ENCODE peak calls at places on chromosomes 16 and 17, in six cellular contexts. R is thoracic aorta, O is astrocyte, L is ascending aorta, E is A549, U is prostate gland. P is an unnamed sample.

GRCh38 chr17:59746849-59747445 is 39.5 kb downstream of the VMP1 start:
- DNase-seq in L (no peak), R (no peak), E (peak; percentile 82), O (peak; percentile 39), U (no peak), P (peak; percentile 30)

GRCh38 chr16:48128769-48129168 is 27.0 kb downstream of the ABCC12 start:
- DNase-seq in R (no peak), E (no peak), O (no peak), L (no peak), U (no peak), P (no peak)

GRCh38 chr17:4678448-4679026 is 25.4 kb downstream of the PELP1 start:
- DNase-seq in E (peak; percentile 78), O (peak; percentile 87), R (no peak), L (no peak), U (no peak), P (peak; percentile 57)

GRCh38 chr17:4450710-4451316 is 17.1 kb downstream of the SPNS3 start:
- DNase-seq in R (no peak), L (no peak), U (no peak), O (no peak), E (no peak), P (no peak)

GRCh38 chr16:23509763-23510153 is 536 bp downstream of the GGA2 start:
- DNase-seq in E (no peak), R (no peak), O (peak; percentile 23), U (no peak), L (no peak), P (peak; percentile 19)

GRCh38 chr16:31455601-31456314 is 3.5 kb upstream of the ARMC5 start:
- DNase-seq in L (no peak), U (no peak), R (no peak), E (peak; percentile 43), O (no peak), P (no peak)

GRCh38 chr16:16071631-16072244 is 122.3 kb downstream of the ABCC1 start:
- DNase-seq in E (no peak), R (no peak), U (no peak), L (no peak), O (peak; percentile 76), P (no peak)

GRCh38 chr16:20904507-20905079 is 4.0 kb downstream of the LYRM1 start:
- DNase-seq in O (peak; percentile 98), R (no peak), U (peak; percentile 21), E (no peak), L (no peak), P (peak; percentile 30)

GRCh38 chr17:39650121-39650579 is 13.2 kb downstream of the STARD3 start:
- DNase-seq in U (no peak), O (peak; percentile 21), R (no peak), E (no peak), L (no peak), P (no peak)

GRCh38 chr17:70552982-70553334 is 383.6 kb downstream of the KCNJ2 start:
- DNase-seq in O (no peak), E (no peak), U (no peak), R (no peak), L (no peak), P (no peak)

GRCh38 chr17:4806420-4806769 is 557 bp upstream of the PLD2 start:
- DNase-seq in E (no peak), R (no peak), L (no peak), U (no peak), O (no peak), P (no peak)

GRCh38 chr16:23125277-23125676 is 24.0 kb downstream of the USP31 start:
- DNase-seq in L (no peak), E (no peak), U (no peak), R (no peak), O (no peak), P (no peak)

GRCh38 chr17:83099570-83100181 is 20.3 kb downstream of the METRNL start:
- DNase-seq in O (peak; percentile 40), E (no peak), L (no peak), U (no peak), R (no peak), P (no peak)

GRCh38 chr16:72482695-72483094 is 310.7 kb upstream of the PMFBP1 start:
- DNase-seq in O (no peak), R (no peak), U (no peak), L (no peak), E (no peak), P (no peak)
- H3K27ac ChIP-seq in O (no peak overlapping the region), R (no peak overlapping the region), U (no peak overlapping the region), L (no peak overlapping the region), E (no peak overlapping the region), P (no peak overlapping the region)

GRCh38 chr17:75182569-75183436 is at the start of gene SUMO2:
- DNase-seq in U (peak; percentile 92), O (peak; percentile 83), R (peak; percentile 72), L (peak; percentile 70), E (peak; percentile 98), P (peak; percentile 98)
- TF ChIP-seq CTCF in U (no peak), O (no peak), R (peak; percentile 38), L (peak; percentile 45), E (no peak), P (peak; percentile 25)

DNA sequence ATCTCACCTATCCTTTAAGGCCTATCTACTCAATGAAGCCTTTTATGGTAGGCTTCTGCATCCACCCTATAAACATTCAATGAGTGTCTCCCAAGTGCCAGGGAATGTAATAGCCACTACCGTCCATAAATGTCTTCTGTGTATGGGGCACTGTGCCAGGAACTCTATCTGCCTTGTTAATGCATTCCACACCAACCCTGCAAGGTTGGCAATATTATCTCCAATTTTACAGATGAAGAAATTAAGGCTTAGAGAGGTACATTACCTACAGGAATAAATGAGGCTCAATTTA is 20.0 kb downstream of the MAP3K14 start:
- DNase-seq in R (no peak), E (no peak), L (no peak), U (peak; percentile 89), O (no peak), P (no peak)
- H3K27ac ChIP-seq in R (no peak overlapping the region), E (peak overlapping the region; percentile 90), L (peak overlapping the region; percentile 5), U (peak overlapping the region; percentile 74), O (no peak overlapping the region), P (peak overlapping the region; percentile 86)

GRCh38 chr16:64089697-64090096 is 1032.2 kb downstream of the CDH11 start:
- DNase-seq in O (no peak), L (no peak), E (peak; percentile 11), R (no peak), U (no peak), P (no peak)
- TF ChIP-seq CTCF in O (peak; percentile 49), L (no peak), E (peak; percentile 16), R (peak; percentile 28), U (no peak), P (peak; percentile 41)

GRCh38 chr16:4392382-4393242 is 21.0 kb downstream of the VASN start:
- DNase-seq in O (peak; percentile 72), L (no peak), R (no peak), U (no peak), E (no peak), P (peak; percentile 79)

GRCh38 chr16:4390266-4391260 is 18.9 kb downstream of the VASN start:
- DNase-seq in O (no peak), R (no peak), L (no peak), E (no peak), U (no peak), P (no peak)

GRCh38 chr16:4395055-4395726 is 21.2 kb downstream of the CORO7 start:
- DNase-seq in R (no peak), E (no peak), O (no peak), U (no peak), L (no peak), P (no peak)

GRCh38 chr16:4391635-4392381 is 20.2 kb downstream of the VASN start:
- DNase-seq in E (no peak), O (no peak), L (no peak), U (no peak), R (no peak), P (no peak)

GRCh38 chr16:4393243-4393606 is 21.6 kb downstream of the VASN start:
- DNase-seq in U (no peak), E (no peak), L (no peak), R (no peak), O (no peak), P (peak; percentile 76)
- H3K27ac ChIP-seq in U (peak overlapping the region; percentile 67), E (no peak overlapping the region), L (peak overlapping the region; percentile 94), R (peak overlapping the region; percentile 99), O (peak overlapping the region; percentile 74), P (peak overlapping the region; percentile 95)

DNA sequence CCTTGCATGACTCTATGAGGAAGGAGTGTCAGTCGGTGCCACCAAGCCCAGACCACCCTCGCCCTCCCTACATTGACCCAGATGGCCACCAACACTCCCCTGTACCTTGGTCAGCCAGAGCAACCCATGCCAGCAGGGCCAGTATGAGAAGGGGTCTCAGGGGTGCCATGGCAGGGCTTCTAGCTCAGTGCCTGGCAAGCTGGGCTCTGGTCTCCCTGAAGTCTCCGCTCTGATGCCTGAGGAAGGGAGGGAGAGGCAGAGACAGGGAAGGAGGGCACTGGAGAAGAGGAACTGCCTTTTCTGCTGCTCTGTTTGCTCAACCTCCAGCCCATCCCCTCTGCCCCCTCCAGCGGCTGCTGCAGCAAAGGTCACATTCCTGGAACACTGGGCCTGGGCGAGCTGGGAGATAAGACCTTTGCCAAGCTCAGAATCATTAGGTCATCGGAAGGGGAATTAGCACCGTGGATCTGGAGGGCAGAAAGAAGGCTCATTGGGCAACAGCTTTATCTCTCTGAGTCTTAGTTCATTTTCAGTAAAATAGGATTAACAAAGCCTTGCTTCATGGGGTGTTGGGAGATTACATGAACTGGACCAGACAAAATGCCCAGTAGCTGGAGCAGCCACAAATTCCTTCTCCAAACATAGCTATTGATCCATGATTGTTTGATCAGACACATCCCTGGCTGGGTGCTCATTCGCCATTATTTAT is at the start of gene VTN:
- DNase-seq in U (no peak), R (no peak), E (peak; percentile 90), L (no peak), O (no peak), P (no peak)
- TF ChIP-seq CTCF in U (no peak), R (no peak), E (no peak), L (no peak), O (no peak), P (no peak)

GRCh38 chr17:9813166-9813565 is 8.7 kb downstream of the GSG1L2 start:
- DNase-seq in E (no peak), R (no peak), L (no peak), O (no peak), U (no peak), P (no peak)
- H3K27ac ChIP-seq in E (no peak overlapping the region), R (no peak overlapping the region), L (no peak overlapping the region), O (no peak overlapping the region), U (no peak overlapping the region), P (no peak overlapping the region)

DNA sequence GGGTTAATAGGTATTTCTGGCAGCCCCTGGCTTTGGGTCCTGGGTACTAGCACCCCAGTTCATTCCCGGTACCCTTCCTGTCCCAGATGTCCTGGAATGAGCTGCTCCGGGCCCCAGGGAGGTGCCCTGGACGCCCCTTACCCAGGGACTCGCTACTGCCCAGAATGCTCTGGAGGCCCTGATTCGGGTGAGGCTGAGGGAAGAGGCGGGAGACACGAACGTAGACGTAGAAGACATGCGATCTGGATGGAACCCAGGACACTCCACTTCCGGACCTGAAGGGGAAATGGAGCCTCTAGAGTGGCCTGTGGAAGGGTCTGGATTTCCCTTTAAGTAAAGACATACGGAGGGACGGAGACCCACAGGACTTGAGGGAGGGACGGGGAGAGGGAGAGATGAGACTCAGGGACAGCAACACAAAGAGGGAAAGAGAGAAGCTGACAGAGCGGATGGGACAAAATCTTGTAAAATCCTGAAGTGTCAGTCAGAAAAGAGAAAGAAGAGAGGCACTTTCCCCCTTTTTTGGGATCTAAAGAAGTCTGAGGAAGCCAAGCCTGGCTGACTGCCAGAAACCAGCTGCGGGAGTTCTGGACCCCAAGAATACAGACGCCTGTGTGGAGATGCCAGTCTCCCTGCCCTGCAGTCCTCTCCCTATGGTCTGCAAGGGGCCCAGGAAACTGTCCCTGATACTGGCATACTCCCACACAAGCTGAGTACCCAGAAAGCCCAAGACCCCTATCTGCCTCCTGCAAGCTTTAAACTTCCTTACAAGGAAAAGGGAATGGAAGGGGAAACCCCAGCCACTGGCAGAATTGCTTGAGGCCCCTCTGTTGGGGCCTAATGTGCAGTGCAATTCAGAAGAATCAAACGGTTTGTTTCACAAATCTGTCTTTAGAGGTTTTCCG is 1.0 kb upstream of the HOXB13 start:
- DNase-seq in U (peak; percentile 68), E (no peak), O (no peak), R (no peak), L (no peak), P (no peak)
- TF ChIP-seq CTCF in U (no peak), E (no peak), O (no peak), R (no peak), L (no peak), P (no peak)

P was measured in RWPE1.